ENCODE peak calls at places on chromosomes 7 and 10, in four cellular contexts. G is CD4-positive, alpha-beta T cell; O is GM12865; K is stomach. Y is an unnamed sample.

GRCh38 chr10:74047871-74048270 is 50.0 kb downstream of the VCL start:
- DNase-seq in O (no peak), K (no peak), G (no peak), Y (no peak)

GRCh38 chr10:16258476-16259040 is 178.3 kb upstream of the PTER start:
- DNase-seq in K (no peak), O (no peak), G (no peak), Y (no peak)

GRCh38 chr7:2157473-2158279 is 75.1 kb downstream of the MAD1L1 start:
- DNase-seq in O (no peak), K (peak; percentile 88), G (no peak), Y (no peak)

GRCh38 chr7:155352753-155353115 is 55.1 kb downstream of the INSIG1 start:
- DNase-seq in O (no peak), G (no peak), K (no peak), Y (no peak)

GRCh38 chr10:125843603-125844329 is 20.4 kb downstream of the BCCIP start:
- DNase-seq in G (no peak), O (no peak), K (no peak), Y (no peak)

GRCh38 chr7:128705891-128706333 is 33.2 kb upstream of the CALU start:
- DNase-seq in K (no peak), G (no peak), O (no peak), Y (no peak)

GRCh38 chr7:127047521-127047920 is 205.2 kb downstream of the GRM8 start:
- DNase-seq in G (no peak), K (no peak), O (no peak), Y (no peak)

GRCh38 chr7:18829101-18829486 is 288.3 kb downstream of the TWIST1 start:
- DNase-seq in O (no peak), G (no peak), K (no peak), Y (no peak)

GRCh38 chr7:70654979-70655378 is 477.0 kb upstream of the GALNT17 start:
- DNase-seq in K (no peak), G (no peak), O (no peak), Y (no peak)

GRCh38 chr7:157010588-157011332 is at the start of gene MNX1:
- DNase-seq in G (peak; percentile 19), K (peak; percentile 91), O (peak; percentile 90), Y (peak; percentile 94)

GRCh38 chr10:42552188-42553063 is 85.9 kb downstream of the ZNF33B start:
- DNase-seq in O (peak; percentile 98), K (peak; percentile 97), G (peak; percentile 91), Y (peak; percentile 91)

GRCh38 chr7:55177068-55177530 is 158.3 kb downstream of the EGFR start:
- DNase-seq in O (no peak), G (no peak), K (no peak), Y (no peak)

GRCh38 chr10:102284531-102284930 is 39.2 kb downstream of the GBF1 start:
- DNase-seq in G (no peak), O (no peak), K (no peak), Y (no peak)

GRCh38 chr7:28071570-28071969 is 109.0 kb downstream of the JAZF1 start:
- DNase-seq in G (no peak), O (no peak), K (no peak), Y (no peak)

GRCh38 chr7:98418636-98419315 is 17.9 kb upstream of the BAIAP2L1 start:
- DNase-seq in G (no peak), O (peak; percentile 22), K (peak; percentile 84), Y (no peak)

GRCh38 chr7:23462846-23463245 is 7.4 kb downstream of the IGF2BP3 start:
- DNase-seq in O (no peak), G (no peak), K (no peak), Y (no peak)

GRCh38 chr7:43658718-43659548 is 70.4 kb downstream of the COA1 start:
- DNase-seq in G (no peak), K (no peak), O (peak; percentile 70), Y (peak; percentile 55)

GRCh38 chr7:73839743-73840714 is 2.3 kb downstream of the METTL27 start:
- DNase-seq in K (no peak), G (no peak), O (no peak), Y (no peak)

GRCh38 chr10:133179651-133180050 is 19.6 kb downstream of the KNDC1 start:
- DNase-seq in O (no peak), K (no peak), G (no peak), Y (no peak)

GRCh38 chr7:149409889-149410288 is 51.0 kb downstream of the ZNF777 start:
- DNase-seq in O (peak; percentile 64), K (no peak), G (no peak), Y (peak; percentile 54)

GRCh38 chr7:4093035-4093434 is 589.1 kb upstream of the FOXK1 start:
- DNase-seq in G (no peak), O (no peak), K (no peak), Y (no peak)

GRCh38 chr7:155232911-155233702 is 64.6 kb upstream of the INSIG1 start:
- DNase-seq in G (no peak), O (no peak), K (no peak), Y (no peak)

GRCh38 chr10:102501201-102502028 is 1.1 kb downstream of the ACTR1A start:
- DNase-seq in G (no peak), K (no peak), O (no peak), Y (no peak)

GRCh38 chr10:92279297-92279696 is 11.6 kb downstream of the CPEB3 start:
- DNase-seq in O (no peak), G (no peak), K (no peak), Y (no peak)

GRCh38 chr10:12121673-12122072 is 7.8 kb upstream of the SEC61A2 start:
- DNase-seq in O (peak; percentile 82), K (no peak), G (no peak), Y (peak; percentile 54)

GRCh38 chr7:28112056-28112455 is 68.5 kb downstream of the JAZF1 start:
- DNase-seq in K (no peak), O (no peak), G (no peak), Y (no peak)

GRCh38 chr7:16795624-16796023 is 9.2 kb downstream of the AGR2 start:
- DNase-seq in G (no peak), K (no peak), O (no peak), Y (no peak)

GRCh38 chr7:55075464-55075971 is 56.7 kb downstream of the EGFR start:
- DNase-seq in O (no peak), G (no peak), K (peak; percentile 42), Y (no peak)

GRCh38 chr7:159143780-159144755 is 599 bp downstream of the VIPR2 start:
- DNase-seq in K (no peak), O (no peak), G (no peak), Y (no peak)

GRCh38 chr7:158268851-158269535 is 318.6 kb downstream of the PTPRN2 start:
- DNase-seq in K (no peak), G (no peak), O (no peak), Y (no peak)

GRCh38 chr10:34491666-34492065 is 323.4 kb downstream of the PARD3 start:
- DNase-seq in K (no peak), O (no peak), G (no peak), Y (no peak)

GRCh38 chr7:33905389-33906032 is at the start of gene BMPER:
- DNase-seq in O (no peak), G (no peak), K (peak; percentile 49), Y (peak; percentile 17)

GRCh38 chr7:94258418-94258817 is 136.3 kb upstream of the COL1A2 start:
- DNase-seq in O (no peak), G (no peak), K (no peak), Y (no peak)

GRCh38 chr10:82378146-82378545 is 503.2 kb downstream of the NRG3 start:
- DNase-seq in K (peak; percentile 30), O (no peak), G (no peak), Y (no peak)

GRCh38 chr7:2490306-2490705 is 14.1 kb upstream of the GRIFIN start:
- DNase-seq in K (no peak), G (no peak), O (no peak), Y (no peak)

GRCh38 chr7:49417034-49417433 is 356.4 kb upstream of the VWC2 start:
- DNase-seq in K (no peak), G (no peak), O (no peak), Y (no peak)

GRCh38 chr10:131803863-131804425 is 96.9 kb upstream of the PPP2R2D start:
- DNase-seq in G (no peak), O (no peak), K (peak; percentile 18), Y (no peak)

GRCh38 chr10:102918817-102919236 is 733 bp downstream of the CNNM2 start:
- DNase-seq in G (peak; percentile 8), O (peak; percentile 45), K (no peak), Y (peak; percentile 34)

GRCh38 chr7:42740410-42740809 is 171.5 kb downstream of the C7orf25 start:
- DNase-seq in O (no peak), K (no peak), G (no peak), Y (no peak)

GRCh38 chr10:59304521-59305097 is 57.7 kb downstream of the FAM13C start:
- DNase-seq in G (no peak), O (no peak), K (no peak), Y (no peak)
- TF ChIP-seq CTCF in G (no peak), O (no peak), K (no peak), Y (no peak)

GRCh38 chr7:38453187-38453586 is 178.0 kb downstream of the AMPH start:
- DNase-seq in O (no peak), G (no peak), K (no peak), Y (no peak)

GRCh38 chr7:38452615-38453014 is 178.6 kb downstream of the AMPH start:
- DNase-seq in G (no peak), O (no peak), K (no peak), Y (no peak)

GRCh38 chr7:38453826-38454225 is 177.3 kb downstream of the AMPH start:
- DNase-seq in G (no peak), K (no peak), O (no peak), Y (no peak)

GRCh38 chr7:38448842-38449241 is 175.4 kb upstream of the TARP start:
- DNase-seq in K (no peak), G (no peak), O (no peak), Y (no peak)

DNA sequence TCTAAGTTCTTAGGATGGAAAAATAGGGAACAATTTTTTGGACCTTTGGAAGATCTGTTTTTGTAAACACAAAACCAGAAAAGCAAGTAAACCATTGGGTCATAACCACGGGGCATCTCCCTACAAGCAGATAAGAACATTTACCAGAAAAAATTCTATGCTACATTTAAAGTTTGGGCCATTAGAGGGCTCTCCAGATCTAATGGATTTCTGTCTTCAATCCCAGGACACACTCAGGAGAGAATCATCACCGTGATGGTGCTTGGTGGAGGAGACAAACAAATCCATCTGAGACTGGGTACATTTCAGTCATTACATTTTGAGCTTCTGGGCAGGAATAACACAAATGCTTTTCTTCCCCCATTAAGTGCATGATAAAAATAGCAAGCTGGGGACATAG is 178.4 kb upstream of the TARP start:
- DNase-seq in K (no peak), G (no peak), O (peak; percentile 29), Y (no peak)
- TF ChIP-seq CTCF in K (no peak), G (no peak), O (peak; percentile 16), Y (peak; percentile 13)

GRCh38 chr7:151168022-151168786 is 710 bp upstream of the GBX1 start:
- DNase-seq in O (peak; percentile 30), G (peak; percentile 42), K (peak; percentile 42), Y (peak; percentile 79)
- TF ChIP-seq CTCF in O (peak; percentile 66), G (peak; percentile 71), K (peak; percentile 31), Y (peak; percentile 75)

GRCh38 chr7:52154382-52154781 is 837.8 kb upstream of the COBL start:
- DNase-seq in G (no peak), O (no peak), K (no peak), Y (no peak)
- TF ChIP-seq CTCF in G (no peak), O (no peak), K (no peak), Y (no peak)

Y was measured in GM10248.